ENCODE peak calls at places on chromosomes 1 and 21, in ten cellular contexts. T, O, I, A, C, Y, D, K, P and W are unnamed samples.

GRCh38 chr1:7207875-7208646 is 422.8 kb downstream of the CAMTA1 start:
- DNase-seq in P (no peak), C (peak), O (no peak), A (peak), K (no peak), Y (peak), I (peak), T (peak), D (peak), W (peak)

GRCh38 chr1:35111106-35111505 is 31.9 kb downstream of the ZMYM1 start:
- DNase-seq in I (peak), Y (no peak), C (peak), O (no peak), P (no peak), T (no peak), K (no peak), A (peak), D (peak), W (no peak)

GRCh38 chr1:63322944-63323865 is 838 bp downstream of the FOXD3 start:
- DNase-seq in K (no peak), C (peak), O (no peak), A (peak), P (no peak), I (peak), Y (peak), D (no peak), T (peak), W (peak)

GRCh38 chr1:169741666-169742394 is 8.0 kb upstream of the SELE start:
- DNase-seq in D (peak), Y (no peak), P (no peak), K (no peak), C (peak), T (no peak), I (peak), A (no peak), O (no peak), W (no peak)

GRCh38 chr1:44640178-44640865 is 34.0 kb downstream of the TMEM53 start:
- DNase-seq in Y (no peak), O (no peak), K (no peak), C (no peak), I (no peak), D (no peak), A (no peak), T (no peak), P (no peak), W (no peak)

GRCh38 chr1:198701766-198702539 is 63.1 kb downstream of the PTPRC start:
- DNase-seq in Y (no peak), I (no peak), P (no peak), T (no peak), D (no peak), K (no peak), A (no peak), O (no peak), C (no peak), W (no peak)

GRCh38 chr1:240352769-240353168 is 259.2 kb downstream of the GREM2 start:
- DNase-seq in A (no peak), D (no peak), P (no peak), C (no peak), Y (no peak), T (no peak), O (no peak), I (peak), K (no peak), W (no peak)

GRCh38 chr1:22788298-22788697 is 77.7 kb downstream of the EPHB2 start:
- DNase-seq in I (no peak), Y (no peak), O (no peak), K (no peak), A (no peak), C (peak), D (no peak), T (no peak), P (no peak), W (no peak)

GRCh38 chr21:27422435-27422834 is 455.5 kb upstream of the ADAMTS5 start:
- DNase-seq in D (no peak), T (no peak), O (no peak), Y (no peak), K (no peak), I (peak), P (no peak), A (no peak), C (peak), W (no peak)

GRCh38 chr1:86811539-86811938 is 102.4 kb downstream of the SELENOF start:
- DNase-seq in T (no peak), Y (no peak), D (no peak), O (no peak), A (no peak), P (no peak), C (no peak), I (no peak), K (no peak), W (peak)

GRCh38 chr1:217363319-217363718 is 267.6 kb downstream of the GPATCH2 start:
- DNase-seq in P (no peak), Y (no peak), D (no peak), T (no peak), K (no peak), A (no peak), O (no peak), C (peak), I (peak), W (no peak)

GRCh38 chr1:9293241-9293511 is 482 bp downstream of the SPSB1 start:
- DNase-seq in T (no peak), D (no peak), K (no peak), Y (no peak), I (no peak), O (no peak), P (no peak), C (no peak), A (no peak), W (no peak)

GRCh38 chr1:172820759-172821158 is 161.9 kb downstream of the FASLG start:
- DNase-seq in A (no peak), I (peak), D (no peak), O (no peak), C (peak), K (no peak), Y (no peak), T (no peak), P (no peak), W (no peak)

GRCh38 chr1:166813508-166814223 is 25.6 kb upstream of the POGK start:
- DNase-seq in O (no peak), D (no peak), Y (no peak), I (no peak), C (no peak), A (no peak), P (no peak), K (no peak), T (peak), W (no peak)

GRCh38 chr1:158007949-158008386 is 14.5 kb downstream of the KIRREL1 start:
- DNase-seq in A (no peak), Y (no peak), D (no peak), O (no peak), C (peak), K (no peak), P (no peak), T (no peak), I (no peak), W (no peak)

GRCh38 chr1:157147037-157147436 is 8.8 kb upstream of the ETV3 start:
- DNase-seq in Y (no peak), O (no peak), C (no peak), T (no peak), P (no peak), D (no peak), K (no peak), A (no peak), I (no peak), W (no peak)

GRCh38 chr1:216766633-216767325 is 43.5 kb upstream of the ESRRG start:
- DNase-seq in K (no peak), I (peak), T (no peak), Y (no peak), D (no peak), A (no peak), P (no peak), O (no peak), C (no peak), W (no peak)

GRCh38 chr21:42405064-42406059 is 1.7 kb downstream of the UBASH3A start:
- DNase-seq in K (no peak), T (no peak), A (no peak), D (no peak), P (no peak), I (no peak), Y (no peak), O (peak), C (no peak), W (no peak)

GRCh38 chr1:59266180-59266926 is 30.5 kb upstream of the FGGY start:
- DNase-seq in Y (no peak), T (no peak), I (no peak), P (no peak), O (no peak), C (no peak), K (no peak), D (no peak), A (no peak), W (no peak)

GRCh38 chr1:155127672-155128468 is at the start of gene EFNA1:
- DNase-seq in O (peak), I (peak), T (peak), P (peak), Y (peak), A (no peak), D (no peak), C (peak), K (no peak), W (peak)

GRCh38 chr1:30823627-30823968 is 66.0 kb upstream of the LAPTM5 start:
- DNase-seq in I (no peak), T (no peak), K (no peak), A (no peak), D (no peak), Y (no peak), C (no peak), O (no peak), P (no peak), W (no peak)

GRCh38 chr1:107950434-107950833 is 14.5 kb downstream of the VAV3 start:
- DNase-seq in O (no peak), I (no peak), D (no peak), Y (no peak), P (no peak), K (no peak), T (no peak), C (no peak), A (no peak), W (no peak)

GRCh38 chr1:232655746-232656085 is 25.8 kb upstream of the SIPA1L2 start:
- DNase-seq in A (no peak), K (no peak), C (no peak), Y (no peak), D (no peak), I (no peak), T (no peak), P (no peak), O (no peak), W (no peak)

GRCh38 chr1:198935371-198935921 is 296.6 kb downstream of the PTPRC start:
- DNase-seq in A (peak), T (no peak), O (peak), C (peak), P (peak), Y (peak), K (peak), I (peak), D (peak), W (peak)

GRCh38 chr1:204415351-204415750 is 3.7 kb upstream of the PPP1R15B start:
- DNase-seq in C (no peak), Y (no peak), K (no peak), D (no peak), T (no peak), P (no peak), I (no peak), A (no peak), O (no peak), W (no peak)

GRCh38 chr1:15578921-15579682 is 5.7 kb downstream of the AGMAT start:
- DNase-seq in Y (no peak), P (no peak), I (no peak), O (peak), K (no peak), A (no peak), C (no peak), T (no peak), D (no peak), W (no peak)

GRCh38 chr21:36565616-36566015 is 85.7 kb upstream of the CLDN14 start:
- DNase-seq in P (no peak), C (no peak), Y (no peak), D (no peak), T (no peak), A (no peak), K (no peak), O (no peak), I (no peak), W (no peak)

GRCh38 chr1:55517036-55517435 is 301.9 kb upstream of the USP24 start:
- DNase-seq in T (no peak), K (no peak), D (no peak), Y (no peak), C (no peak), O (no peak), A (no peak), I (no peak), P (no peak), W (no peak)